ENCODE peak calls at places on chromosomes 1 and 21, in nine cellular contexts. X is stomach; O is stimulated activated CD4-positive, alpha-beta T cell treated with anti-CD3 and anti-CD28 coated beads, Interleukin-12 subunit alpha, Interleukin-12 subunit beta, amount 100 ng/mL, for 4 hours; Q is stimulated activated CD8-positive, alpha-beta memory T cell treated with anti-CD3 and anti-CD28 coated beads, Interleukin-4, amount 100 ng/mL, for 4 hours; K is occipital lobe; S is putamen; D is NCI-H1436; A is anterior cingulate cortex; L is activated B cell treated with CpG ODN at 0.5 μM for 24 hours. I is an unnamed sample.

GRCh38 chr1:175250027-175250426 is 57.5 kb upstream of the KIAA0040 start:
- DNase-seq in Q (no peak), K (no peak), O (no peak), L (no peak), S (no peak), D (no peak), X (no peak), A (no peak), I (no peak)

GRCh38 chr1:29243863-29244185 is 7.5 kb downstream of the PTPRU start:
- DNase-seq in O (no peak), K (no peak), A (no peak), L (no peak), Q (no peak), X (no peak), S (no peak), D (no peak), I (no peak)

GRCh38 chr1:239587066-239587465 is 200.7 kb downstream of the CHRM3 start:
- DNase-seq in S (no peak), Q (no peak), L (no peak), K (no peak), D (no peak), X (no peak), A (no peak), O (no peak), I (no peak)

GRCh38 chr1:34983700-34984355 is 1.3 kb downstream of the TMEM35B start:
- DNase-seq in X (no peak), O (no peak), Q (no peak), K (no peak), L (no peak), A (no peak), D (no peak), S (no peak), I (no peak)

GRCh38 chr1:12477936-12478611 is 139.9 kb downstream of the DHRS3 start:
- DNase-seq in S (no peak), D (peak), L (no peak), A (no peak), X (peak), K (no peak), Q (no peak), O (no peak), I (no peak)

GRCh38 chr21:27246741-27247140 is 279.9 kb upstream of the ADAMTS5 start:
- DNase-seq in K (no peak), X (no peak), D (no peak), L (no peak), O (no peak), Q (no peak), A (no peak), S (no peak), I (no peak)

GRCh38 chr1:114540202-114540601 is 29.2 kb upstream of the TRIM33 start:
- DNase-seq in D (no peak), S (no peak), K (no peak), L (no peak), X (no peak), Q (no peak), O (no peak), A (no peak), I (no peak)

GRCh38 chr21:35111531-35111930 is 62.4 kb upstream of the RUNX1 start:
- DNase-seq in O (no peak), A (no peak), L (no peak), S (no peak), X (no peak), D (no peak), K (no peak), Q (no peak), I (no peak)

GRCh38 chr1:8302181-8302681 is 15.7 kb upstream of the SLC45A1 start:
- DNase-seq in A (no peak), D (no peak), O (no peak), X (no peak), K (no peak), Q (no peak), L (no peak), S (no peak), I (no peak)

GRCh38 chr1:14909920-14910466 is 243.6 kb upstream of the TMEM51 start:
- DNase-seq in L (no peak), O (no peak), Q (no peak), A (no peak), K (no peak), D (no peak), X (no peak), S (no peak), I (no peak)

GRCh38 chr1:154430903-154431302 is 25.8 kb downstream of the IL6R start:
- DNase-seq in O (no peak), A (no peak), K (no peak), S (no peak), D (no peak), L (no peak), X (no peak), Q (no peak), I (no peak)

GRCh38 chr1:83548311-83548710 is 450.6 kb downstream of the TTLL7 start:
- DNase-seq in K (no peak), D (no peak), O (no peak), L (no peak), S (no peak), A (no peak), Q (no peak), X (no peak), I (no peak)

GRCh38 chr1:240409615-240410014 is 202.3 kb downstream of the GREM2 start:
- DNase-seq in Q (no peak), A (no peak), K (no peak), O (no peak), D (no peak), L (no peak), X (no peak), S (no peak), I (no peak)

GRCh38 chr1:159068877-159069276 is 7.7 kb downstream of the AIM2 start:
- DNase-seq in X (no peak), S (no peak), Q (no peak), L (no peak), O (no peak), K (no peak), A (no peak), D (no peak), I (no peak)

GRCh38 chr21:38376235-38376634 is 119.4 kb downstream of the KCNJ15 start:
- DNase-seq in O (no peak), X (no peak), L (no peak), K (no peak), A (no peak), S (no peak), Q (no peak), D (no peak), I (no peak)

GRCh38 chr21:36694041-36694515 is 4.8 kb upstream of the SIM2 start:
- DNase-seq in L (no peak), Q (no peak), X (no peak), O (no peak), K (no peak), D (no peak), A (no peak), S (no peak), I (no peak)

GRCh38 chr1:161235957-161236775 is 1.8 kb downstream of the NR1I3 start:
- DNase-seq in L (no peak), Q (no peak), D (no peak), S (no peak), X (no peak), A (no peak), O (no peak), K (no peak), I (no peak)

GRCh38 chr1:160538985-160539651 is 16.1 kb upstream of the SLAMF6 start:
- DNase-seq in O (no peak), S (no peak), L (no peak), A (no peak), Q (no peak), K (no peak), X (peak), D (no peak), I (no peak)

GRCh38 chr1:55217226-55217996 is 2.2 kb upstream of the USP24 start:
- DNase-seq in Q (no peak), S (no peak), O (no peak), A (no peak), D (no peak), K (no peak), L (no peak), X (no peak), I (no peak)

GRCh38 chr1:153344718-153345025 is 4.0 kb downstream of the PGLYRP4 start:
- DNase-seq in K (no peak), S (no peak), L (no peak), A (no peak), X (no peak), D (peak), O (no peak), Q (no peak), I (no peak)

GRCh38 chr1:204225841-204226745 is 12.3 kb upstream of the GOLT1A start:
- DNase-seq in O (no peak), D (no peak), K (no peak), X (peak), A (no peak), L (no peak), Q (no peak), S (no peak), I (no peak)

GRCh38 chr1:38117444-38117887 is 70.9 kb upstream of the POU3F1 start:
- DNase-seq in K (no peak), O (no peak), Q (no peak), D (no peak), S (peak), L (no peak), A (peak), X (no peak), I (no peak)

GRCh38 chr21:35730325-35730724 is 330.0 kb downstream of the SETD4 start:
- DNase-seq in L (no peak), X (no peak), O (no peak), D (no peak), Q (no peak), S (no peak), A (no peak), K (no peak), I (no peak)

GRCh38 chr1:241605146-241605805 is 34.9 kb downstream of the CHML start:
- DNase-seq in X (no peak), Q (no peak), L (no peak), A (no peak), O (no peak), D (no peak), K (no peak), S (no peak), I (no peak)

GRCh38 chr1:29800522-29800956 is 564.2 kb downstream of the PTPRU start:
- DNase-seq in A (no peak), S (no peak), O (no peak), Q (no peak), D (no peak), L (no peak), X (no peak), K (no peak), I (no peak)

GRCh38 chr1:159831696-159832225 is 5.1 kb downstream of the SLAMF8 start:
- DNase-seq in Q (no peak), K (no peak), D (no peak), L (no peak), X (no peak), O (no peak), A (no peak), S (no peak), I (no peak)

GRCh38 chr1:12600335-12600734 is 17.7 kb downstream of the DHRS3 start:
- DNase-seq in O (no peak), Q (no peak), K (no peak), X (peak), D (no peak), L (no peak), A (no peak), S (no peak), I (no peak)

GRCh38 chr1:246497331-246497915 is 9.7 kb downstream of the SMYD3 start:
- DNase-seq in Q (no peak), S (peak), L (no peak), A (no peak), K (no peak), D (peak), X (no peak), O (no peak), I (no peak)

GRCh38 chr1:232283864-232284263 is 346.1 kb downstream of the SIPA1L2 start:
- DNase-seq in A (no peak), K (no peak), S (no peak), L (no peak), Q (no peak), D (no peak), O (no peak), X (no peak), I (no peak)

I was measured in progenitor cell of endocrine pancreas.